ENCODE peak calls at places on chromosomes 12 and 14, in four cellular contexts. Z is nucleus accumbens, I is foreskin fibroblast, T is fibroblast of mammary gland. P is an unnamed sample.
A peak's percentile ranks its signal among the peaks of the same experiment; 100 is the strongest.

GRCh38 chr12:34347367-34347766 is 325.1 kb downstream of the ALG10 start:
- DNase-seq in Z (no peak), T (no peak), I (no peak), P (no peak)

GRCh38 chr12:124636138-124636968 is 68.9 kb upstream of the NCOR2 start:
- DNase-seq in T (peak; percentile 88), I (peak; percentile 76), Z (no peak), P (no peak)

GRCh38 chr12:115135800-115136211 is 451.8 kb upstream of the TBX3 start:
- DNase-seq in T (peak; percentile 19), I (peak; percentile 82), Z (no peak), P (no peak)

GRCh38 chr14:61645247-61645646 is 50.1 kb upstream of the HIF1A start:
- DNase-seq in T (no peak), I (no peak), Z (no peak), P (no peak)

GRCh38 chr12:63238892-63239291 is 87.9 kb upstream of the AVPR1A start:
- DNase-seq in I (no peak), Z (no peak), T (no peak), P (no peak)

GRCh38 chr14:35525695-35526094 is 8.3 kb upstream of the INSM2 start:
- DNase-seq in T (no peak), Z (no peak), I (no peak), P (no peak)

GRCh38 chr12:114674201-114675047 is 9.6 kb downstream of the TBX3 start:
- DNase-seq in I (peak; percentile 68), Z (no peak), T (no peak), P (no peak)

GRCh38 chr12:108633534-108634224 is at the start of gene SELPLG:
- DNase-seq in T (no peak), I (no peak), Z (no peak), P (peak; percentile 82)

P was measured in T follicular helper cell.